ENCODE peak calls at places on chromosomes 1 and 21, in seven cellular contexts. O is effector memory CD4-positive, alpha-beta T cell; T is endothelial cell; W is iPS DF 6.9; Q is erythroblast; C is stimulated activated effector memory CD8-positive, alpha-beta T cell treated with anti-CD3 and anti-CD28 coated beads, Interleukin-12 subunit alpha, Interleukin-12 subunit beta, amount 100 ng/mL, for 72 hours; Z is stimulated activated CD4-positive, alpha-beta T cell treated with anti-CD3 and anti-CD28 coated beads, Interleukin-4, amount 100 ng/mL, for 48 hours. L is an unnamed sample.

GRCh38 chr1:163090321-163090945 is 21.3 kb downstream of the RGS4 start:
- DNase-seq in O (no peak), T (no peak), W (no peak), Q (no peak), C (no peak), Z (no peak), L (no peak)

GRCh38 chr1:101137144-101138126 is 99.4 kb upstream of the S1PR1 start:
- DNase-seq in O (no peak), T (no peak), W (no peak), Q (no peak), C (no peak), Z (no peak), L (no peak)

GRCh38 chr1:19128965-19129514 is 81.0 kb downstream of the UBR4 start:
- DNase-seq in O (no peak), T (no peak), W (no peak), Q (no peak), C (no peak), Z (no peak), L (no peak)

GRCh38 chr1:31799196-31799894 is 16.5 kb downstream of the SPOCD1 start:
- DNase-seq in O (no peak), T (no peak), W (no peak), Q (no peak), C (no peak), Z (no peak), L (no peak)

GRCh38 chr1:59113876-59114457 is 182.9 kb upstream of the FGGY start:
- DNase-seq in O (no peak), T (no peak), W (no peak), Q (no peak), C (no peak), Z (no peak), L (no peak)

GRCh38 chr1:144101397-144102050 is 129.7 kb upstream of the FAM72C start:
- DNase-seq in O (peak), T (peak), W (no peak), Q (no peak), C (peak), Z (no peak), L (no peak)

GRCh38 chr1:178947688-178948003 is 76.8 kb upstream of the ANGPTL1 start:
- DNase-seq in O (no peak), T (no peak), W (no peak), Q (no peak), C (no peak), Z (no peak), L (no peak)

GRCh38 chr1:82921759-82922158 is 1077.2 kb downstream of the TTLL7 start:
- DNase-seq in O (no peak), T (no peak), W (no peak), Q (no peak), C (no peak), Z (no peak), L (no peak)

GRCh38 chr1:110114784-110115183 is 2.5 kb downstream of the UBL4B start:
- DNase-seq in O (no peak), T (no peak), W (no peak), Q (no peak), C (no peak), Z (no peak), L (no peak)

GRCh38 chr1:216576246-216576645 is 147.0 kb downstream of the ESRRG start:
- DNase-seq in O (no peak), T (no peak), W (no peak), Q (peak), C (no peak), Z (no peak), L (no peak)

GRCh38 chr1:40797668-40798010 is 14.1 kb downstream of the KCNQ4 start:
- DNase-seq in O (no peak), T (no peak), W (no peak), Q (no peak), C (no peak), Z (no peak), L (no peak)

GRCh38 chr1:186915555-186915954 is 86.8 kb downstream of the PLA2G4A start:
- DNase-seq in O (no peak), T (no peak), W (no peak), Q (no peak), C (no peak), Z (no peak), L (no peak)

GRCh38 chr1:89607888-89608626 is 24.9 kb upstream of the LRRC8C start:
- DNase-seq in O (peak), T (no peak), W (no peak), Q (no peak), C (peak), Z (no peak), L (no peak)

GRCh38 chr1:207919523-207920210 is 8.7 kb upstream of the CD34 start:
- DNase-seq in O (no peak), T (no peak), W (no peak), Q (no peak), C (no peak), Z (no peak), L (no peak)

GRCh38 chr1:87880098-87880746 is 551.5 kb downstream of the LMO4 start:
- DNase-seq in O (no peak), T (no peak), W (no peak), Q (no peak), C (no peak), Z (no peak), L (no peak)

GRCh38 chr1:156923565-156924477 is 3.4 kb downstream of the LRRC71 start:
- DNase-seq in O (no peak), T (peak), W (no peak), Q (no peak), C (no peak), Z (no peak), L (no peak)

GRCh38 chr21:36689324-36689723 is 9.6 kb upstream of the SIM2 start:
- DNase-seq in O (no peak), T (no peak), W (no peak), Q (no peak), C (no peak), Z (no peak), L (no peak)

GRCh38 chr1:185154912-185155513 is 1.7 kb downstream of the TRMT1L start:
- DNase-seq in O (no peak), T (no peak), W (no peak), Q (peak), C (no peak), Z (no peak), L (no peak)

GRCh38 chr1:234886081-234886874 is 242.4 kb downstream of the TOMM20 start:
- DNase-seq in O (no peak), T (no peak), W (no peak), Q (no peak), C (no peak), Z (no peak), L (no peak)

L was measured in iPS DF 19.7.